ENCODE peak calls at places on chromosomes 5 and 9, in six cellular contexts. T is brain microvascular endothelial cell; P is midbrain; R is right cardiac atrium; M is CD8-positive, alpha-beta memory T cell; G is left cardiac atrium. Q is an unnamed sample.
A peak's percentile ranks its signal among the peaks of the same experiment; 100 is the strongest.

GRCh38 chr5:158756873-158757272 is 342.8 kb downstream of the EBF1 start:
- DNase-seq in T (no peak), P (no peak), R (no peak), M (no peak), G (no peak), Q (no peak)

GRCh38 chr5:54944364-54944763 is 41.0 kb downstream of the ESM1 start:
- DNase-seq in T (peak; percentile 30), P (peak; percentile 40), R (no peak), M (peak; percentile 56), G (no peak), Q (no peak)

GRCh38 chr5:159156839-159157238 is 52.5 kb downstream of the RNF145 start:
- DNase-seq in T (peak; percentile 68), P (peak; percentile 75), R (no peak), M (peak; percentile 58), G (no peak), Q (no peak)

GRCh38 chr5:156326718-156327259 is at the start of gene SGCD:
- DNase-seq in T (peak; percentile 26), P (peak; percentile 88), R (peak; percentile 86), M (no peak), G (peak; percentile 88), Q (peak; percentile 88)

GRCh38 chr9:114662081-114662989 is 4.7 kb upstream of the TEX53 start:
- DNase-seq in T (peak; percentile 35), P (peak; percentile 46), R (peak; percentile 19), M (peak; percentile 73), G (peak; percentile 37), Q (no peak)

GRCh38 chr9:108156270-108156998 is 666.9 kb upstream of the KLF4 start:
- DNase-seq in T (no peak), P (no peak), R (no peak), M (no peak), G (peak; percentile 24), Q (no peak)

GRCh38 chr5:107607656-107608368 is 62.9 kb downstream of the EFNA5 start:
- DNase-seq in T (no peak), P (no peak), R (no peak), M (no peak), G (no peak), Q (no peak)

GRCh38 chr9:125558453-125559084 is 148.4 kb downstream of the MAPKAP1 start:
- DNase-seq in T (peak; percentile 77), P (peak; percentile 83), R (no peak), M (peak; percentile 58), G (peak; percentile 43), Q (peak; percentile 59)

Q was measured in heart left ventricle.